ENCODE peak calls at places on chromosomes 3 and 15, in four cellular contexts. B, W, K and T are unnamed samples.

GRCh38 chr3:189718215-189718614 is 87.0 kb downstream of the TP63 start:
- DNase-seq in B (no peak), K (no peak), W (no peak), T (no peak)

GRCh38 chr3:159844801-159845261 is 143.8 kb upstream of the IL12A start:
- DNase-seq in W (no peak), B (no peak), K (no peak), T (no peak)

GRCh38 chr15:65208656-65209055 is 2.6 kb downstream of the CILP start:
- DNase-seq in B (no peak), K (no peak), W (no peak), T (no peak)

GRCh38 chr3:66350601-66351000 is 129.8 kb downstream of the SLC25A26 start:
- DNase-seq in W (no peak), K (no peak), B (no peak), T (no peak)

GRCh38 chr3:32172420-32172819 is 66.0 kb downstream of the GPD1L start:
- DNase-seq in K (no peak), W (no peak), B (no peak), T (no peak)

GRCh38 chr3:187063286-187064081 is 75.8 kb downstream of the RPL39L start:
- DNase-seq in K (no peak), B (no peak), W (peak; percentile 37), T (peak; percentile 12)

GRCh38 chr3:42683875-42684593 is 1.3 kb upstream of the KLHL40 start:
- DNase-seq in B (peak; percentile 94), K (no peak), W (peak; percentile 29), T (peak; percentile 82)

GRCh38 chr3:108106449-108106848 is 15.6 kb upstream of the CD47 start:
- DNase-seq in K (no peak), W (no peak), B (no peak), T (no peak)

GRCh38 chr3:25604107-25604805 is 60.5 kb downstream of the TOP2B start:
- DNase-seq in K (no peak), W (no peak), B (peak; percentile 81), T (peak; percentile 88)

GRCh38 chr3:4067893-4068292 is 235.3 kb upstream of the SETMAR start:
- DNase-seq in K (peak; percentile 18), B (no peak), W (no peak), T (no peak)

GRCh38 chr15:68365140-68365745 is 66.7 kb downstream of the ITGA11 start:
- DNase-seq in B (peak; percentile 69), K (peak; percentile 37), W (no peak), T (no peak)

GRCh38 chr3:194574639-194575483 is 58.4 kb downstream of the TMEM44 start:
- DNase-seq in B (peak; percentile 82), W (no peak), K (no peak), T (no peak)

GRCh38 chr3:192940129-192940528 is 22.5 kb upstream of the MB21D2 start:
- DNase-seq in B (no peak), W (no peak), K (no peak), T (no peak)

GRCh38 chr3:108296239-108296638 is at the start of gene HHLA2:
- DNase-seq in B (no peak), K (no peak), W (no peak), T (no peak)

GRCh38 chr15:98715401-98715800 is 67.1 kb downstream of the IGF1R start:
- DNase-seq in K (no peak), B (no peak), W (no peak), T (no peak)

GRCh38 chr3:46491089-46492070 is 6.4 kb upstream of the RTP3 start:
- DNase-seq in W (no peak), B (no peak), K (no peak), T (no peak)
- H3K4me3 ChIP-seq in W (no peak overlapping the region), B (no peak overlapping the region), K (no peak overlapping the region), T (no peak overlapping the region)

DNA sequence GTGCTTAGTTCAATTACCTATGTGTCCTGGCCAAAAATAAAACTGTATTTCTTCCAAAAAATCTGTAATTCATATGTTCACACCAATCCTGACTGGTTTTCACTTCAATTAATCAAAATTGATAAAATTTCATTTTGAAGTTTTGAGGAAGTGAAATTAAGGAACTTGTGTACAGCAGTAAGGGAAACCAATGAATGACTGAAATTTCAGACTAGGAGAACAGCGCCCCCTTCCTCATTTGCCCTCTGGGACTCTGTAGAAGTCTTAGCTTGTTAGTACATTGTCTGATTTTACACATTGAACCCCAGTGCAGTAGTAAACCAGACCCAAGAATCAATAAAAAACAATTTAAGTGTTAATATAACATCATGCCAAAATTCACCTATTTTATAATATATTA is 495.3 kb upstream of the AGTR1 start:
- DNase-seq in W (no peak), B (no peak), K (no peak), T (no peak)
- TF ChIP-seq CTCF in W (no peak), B (no peak), K (no peak), T (peak; percentile 20)

GRCh38 chr3:152204218-152204617 is 64.5 kb upstream of the MBNL1 start:
- DNase-seq in W (no peak), K (no peak), B (no peak), T (no peak)
- H3K4me3 ChIP-seq in W (no peak overlapping the region), K (no peak overlapping the region), B (no peak overlapping the region), T (no peak overlapping the region)

GRCh38 chr3:10707089-10707983 is 108.7 kb upstream of the SLC6A11 start:
- DNase-seq in W (peak; percentile 67), K (no peak), B (no peak), T (no peak)
- TF ChIP-seq CTCF in W (no peak), K (no peak), B (no peak), T (no peak)